ENCODE peak calls at places on chromosomes 11 and 22, in ten cellular contexts. M is naive thymus-derived CD8-positive, alpha-beta T cell; I is NCI-H2029; Z is nucleus accumbens; Q is progenitor cell of endocrine pancreas; Y is iPS-NIHi11; E is GM19239; X is iris pigment epithelial cell; R is activated CD4-positive, CD25-positive, alpha-beta regulatory T cell; H is anterior cingulate cortex. D is an unnamed sample.

GRCh38 chr11:27456140-27456801 is 16.3 kb downstream of the LGR4 start:
- DNase-seq in E (no peak), H (no peak), X (peak; percentile 64), R (no peak), Y (no peak), M (no peak), Z (no peak), Q (no peak), I (no peak), D (no peak)

GRCh38 chr11:60835472-60835871 is 6.4 kb upstream of the CCDC86 start:
- DNase-seq in E (no peak), M (no peak), Q (no peak), R (no peak), H (no peak), X (no peak), Y (no peak), Z (no peak), I (no peak), D (peak; percentile 30)

GRCh38 chr22:21569459-21570161 is 2.1 kb downstream of the UBE2L3 start:
- DNase-seq in M (no peak), X (peak; percentile 27), Y (no peak), I (no peak), Z (no peak), E (no peak), R (no peak), Q (no peak), H (no peak), D (no peak)

GRCh38 chr22:43862074-43862881 is at the start of gene SULT4A1:
- DNase-seq in R (no peak), M (no peak), Y (peak; percentile 94), Q (no peak), X (peak; percentile 26), E (no peak), H (peak; percentile 19), I (peak; percentile 72), Z (no peak), D (no peak)

GRCh38 chr11:27406498-27407354 is 43.7 kb upstream of the CCDC34 start:
- DNase-seq in Y (no peak), Q (no peak), M (no peak), E (no peak), H (no peak), X (no peak), Z (no peak), I (no peak), R (no peak), D (no peak)

GRCh38 chr11:45145421-45146071 is 893 bp upstream of the PRDM11 start:
- DNase-seq in R (no peak), Q (no peak), E (no peak), M (no peak), Z (no peak), X (peak; percentile 53), Y (peak; percentile 91), I (no peak), H (no peak), D (peak; percentile 14)

GRCh38 chr11:134229131-134229790 is 4.8 kb downstream of the VPS26B start:
- DNase-seq in M (no peak), R (no peak), Y (no peak), Q (no peak), I (no peak), H (no peak), E (no peak), X (peak; percentile 22), Z (no peak), D (no peak)

GRCh38 chr11:107916671-107917241 is 11.5 kb upstream of the RAB39A start:
- DNase-seq in I (peak; percentile 54), E (peak; percentile 40), H (no peak), Q (peak; percentile 15), Z (no peak), M (no peak), Y (peak; percentile 65), X (no peak), R (no peak), D (peak; percentile 5)

GRCh38 chr11:134510641-134511040 is 98.6 kb upstream of the B3GAT1 start:
- DNase-seq in E (no peak), Z (no peak), Y (no peak), Q (no peak), I (no peak), X (no peak), R (no peak), M (no peak), H (no peak), D (no peak)

GRCh38 chr11:106389096-106389495 is 311.6 kb downstream of the AASDHPPT start:
- DNase-seq in I (no peak), Y (no peak), M (no peak), X (peak; percentile 85), Q (no peak), R (no peak), E (no peak), Z (no peak), H (no peak), D (no peak)

GRCh38 chr11:63682045-63682915 is 980 bp downstream of the RTN3 start:
- DNase-seq in I (no peak), R (no peak), Y (peak; percentile 56), Z (peak; percentile 30), E (no peak), M (no peak), Q (no peak), H (peak; percentile 21), X (peak; percentile 34), D (peak; percentile 75)

GRCh38 chr22:38638734-38639133 is 17.5 kb downstream of the FAM227A start:
- DNase-seq in I (no peak), H (no peak), Y (no peak), Q (no peak), Z (no peak), X (no peak), E (no peak), R (no peak), M (no peak), D (no peak)

GRCh38 chr11:86978247-86978646 is 23.1 kb upstream of the FZD4 start:
- DNase-seq in X (peak; percentile 37), I (no peak), R (no peak), M (no peak), E (no peak), Q (no peak), H (no peak), Y (no peak), Z (no peak), D (no peak)